ENCODE peak calls at places on chromosomes 1 and 21, in five cellular contexts. One of them, this sample, is unnamed.

GRCh38 chr1:100009458-100009857 is 39.7 kb downstream of the SLC35A3 start:
- DNase-seq in AG04449: peak
- DNase-seq in epithelial cell of esophagus: peak
- DNase-seq in activated CD8-positive, alpha-beta memory T cell treated with anti-CD3 and anti-CD28 coated beads for 4 hours: no peak
- DNase-seq in CD4-positive, CD25-positive, alpha-beta regulatory T cell: no peak
- DNase-seq in this sample: peak

GRCh38 chr1:202107321-202107761 is 15.4 kb upstream of the GPR37L1 start:
- DNase-seq in epithelial cell of esophagus: no peak
- DNase-seq in CD4-positive, CD25-positive, alpha-beta regulatory T cell: no peak
- DNase-seq in activated CD8-positive, alpha-beta memory T cell treated with anti-CD3 and anti-CD28 coated beads for 4 hours: no peak
- DNase-seq in AG04449: no peak
- DNase-seq in this sample: peak

GRCh38 chr1:31760901-31761470 is 3.2 kb downstream of the ADGRB2 start:
- DNase-seq in activated CD8-positive, alpha-beta memory T cell treated with anti-CD3 and anti-CD28 coated beads for 4 hours: peak
- DNase-seq in epithelial cell of esophagus: peak
- DNase-seq in AG04449: no peak
- DNase-seq in CD4-positive, CD25-positive, alpha-beta regulatory T cell: peak
- DNase-seq in this sample: peak

GRCh38 chr1:224065455-224065854 is 48.5 kb upstream of the FBXO28 start:
- DNase-seq in activated CD8-positive, alpha-beta memory T cell treated with anti-CD3 and anti-CD28 coated beads for 4 hours: no peak
- DNase-seq in AG04449: no peak
- DNase-seq in CD4-positive, CD25-positive, alpha-beta regulatory T cell: no peak
- DNase-seq in epithelial cell of esophagus: peak
- DNase-seq in this sample: peak

GRCh38 chr1:159829822-159830455 is 3.3 kb downstream of the SLAMF8 start:
- DNase-seq in epithelial cell of esophagus: no peak
- DNase-seq in activated CD8-positive, alpha-beta memory T cell treated with anti-CD3 and anti-CD28 coated beads for 4 hours: no peak
- DNase-seq in AG04449: no peak
- DNase-seq in CD4-positive, CD25-positive, alpha-beta regulatory T cell: no peak
- DNase-seq in this sample: peak

GRCh38 chr1:176046926-176047325 is 160.2 kb downstream of the COP1 start:
- DNase-seq in AG04449: no peak
- DNase-seq in CD4-positive, CD25-positive, alpha-beta regulatory T cell: no peak
- DNase-seq in activated CD8-positive, alpha-beta memory T cell treated with anti-CD3 and anti-CD28 coated beads for 4 hours: no peak
- DNase-seq in epithelial cell of esophagus: peak
- DNase-seq in this sample: no peak

GRCh38 chr21:26332873-26333272 is 162.3 kb upstream of the APP start:
- DNase-seq in CD4-positive, CD25-positive, alpha-beta regulatory T cell: no peak
- DNase-seq in activated CD8-positive, alpha-beta memory T cell treated with anti-CD3 and anti-CD28 coated beads for 4 hours: no peak
- DNase-seq in epithelial cell of esophagus: peak
- DNase-seq in AG04449: no peak
- DNase-seq in this sample: peak

GRCh38 chr1:244628719-244629299 is 24.1 kb upstream of the DESI2 start:
- DNase-seq in activated CD8-positive, alpha-beta memory T cell treated with anti-CD3 and anti-CD28 coated beads for 4 hours: no peak
- DNase-seq in CD4-positive, CD25-positive, alpha-beta regulatory T cell: no peak
- DNase-seq in AG04449: no peak
- DNase-seq in epithelial cell of esophagus: no peak
- DNase-seq in this sample: no peak

GRCh38 chr1:106831511-106831910 is 225.0 kb upstream of the PRMT6 start:
- DNase-seq in AG04449: no peak
- DNase-seq in activated CD8-positive, alpha-beta memory T cell treated with anti-CD3 and anti-CD28 coated beads for 4 hours: no peak
- DNase-seq in CD4-positive, CD25-positive, alpha-beta regulatory T cell: no peak
- DNase-seq in epithelial cell of esophagus: peak
- DNase-seq in this sample: peak

GRCh38 chr1:219304227-219305226 is 130.8 kb downstream of the LYPLAL1 start:
- DNase-seq in CD4-positive, CD25-positive, alpha-beta regulatory T cell: no peak
- DNase-seq in activated CD8-positive, alpha-beta memory T cell treated with anti-CD3 and anti-CD28 coated beads for 4 hours: no peak
- DNase-seq in AG04449: no peak
- DNase-seq in epithelial cell of esophagus: peak
- DNase-seq in this sample: peak

GRCh38 chr1:115117303-115117702 is 28.0 kb upstream of the TSPAN2 start:
- DNase-seq in epithelial cell of esophagus: peak
- DNase-seq in CD4-positive, CD25-positive, alpha-beta regulatory T cell: no peak
- DNase-seq in activated CD8-positive, alpha-beta memory T cell treated with anti-CD3 and anti-CD28 coated beads for 4 hours: no peak
- DNase-seq in AG04449: no peak
- DNase-seq in this sample: peak

GRCh38 chr1:204846546-204846945 is 24.1 kb upstream of the NFASC start:
- DNase-seq in epithelial cell of esophagus: no peak
- DNase-seq in AG04449: no peak
- DNase-seq in activated CD8-positive, alpha-beta memory T cell treated with anti-CD3 and anti-CD28 coated beads for 4 hours: no peak
- DNase-seq in CD4-positive, CD25-positive, alpha-beta regulatory T cell: no peak
- DNase-seq in this sample: no peak

GRCh38 chr1:224427346-224427745 is 7.3 kb downstream of the WDR26 start:
- DNase-seq in AG04449: peak
- DNase-seq in epithelial cell of esophagus: no peak
- DNase-seq in activated CD8-positive, alpha-beta memory T cell treated with anti-CD3 and anti-CD28 coated beads for 4 hours: no peak
- DNase-seq in CD4-positive, CD25-positive, alpha-beta regulatory T cell: no peak
- DNase-seq in this sample: no peak

GRCh38 chr1:177948336-177948972 is 21.4 kb downstream of the SEC16B start:
- DNase-seq in AG04449: no peak
- DNase-seq in epithelial cell of esophagus: peak
- DNase-seq in activated CD8-positive, alpha-beta memory T cell treated with anti-CD3 and anti-CD28 coated beads for 4 hours: no peak
- DNase-seq in CD4-positive, CD25-positive, alpha-beta regulatory T cell: no peak
- DNase-seq in this sample: peak

GRCh38 chr1:208654241-208654640 is 410.1 kb upstream of the PLXNA2 start:
- DNase-seq in activated CD8-positive, alpha-beta memory T cell treated with anti-CD3 and anti-CD28 coated beads for 4 hours: no peak
- DNase-seq in AG04449: no peak
- DNase-seq in epithelial cell of esophagus: peak
- DNase-seq in CD4-positive, CD25-positive, alpha-beta regulatory T cell: no peak
- DNase-seq in this sample: peak

GRCh38 chr21:45612096-45613019 is 31.2 kb upstream of the PCBP3 start:
- DNase-seq in CD4-positive, CD25-positive, alpha-beta regulatory T cell: no peak
- DNase-seq in epithelial cell of esophagus: no peak
- DNase-seq in AG04449: peak
- DNase-seq in activated CD8-positive, alpha-beta memory T cell treated with anti-CD3 and anti-CD28 coated beads for 4 hours: no peak
- DNase-seq in this sample: peak

GRCh38 chr1:21741206-21741605 is 41.7 kb downstream of the USP48 start:
- DNase-seq in AG04449: no peak
- DNase-seq in activated CD8-positive, alpha-beta memory T cell treated with anti-CD3 and anti-CD28 coated beads for 4 hours: no peak
- DNase-seq in epithelial cell of esophagus: no peak
- DNase-seq in CD4-positive, CD25-positive, alpha-beta regulatory T cell: no peak
- DNase-seq in this sample: no peak

GRCh38 chr1:239274242-239274830 is 112.0 kb upstream of the CHRM3 start:
- DNase-seq in AG04449: no peak
- DNase-seq in activated CD8-positive, alpha-beta memory T cell treated with anti-CD3 and anti-CD28 coated beads for 4 hours: no peak
- DNase-seq in CD4-positive, CD25-positive, alpha-beta regulatory T cell: no peak
- DNase-seq in epithelial cell of esophagus: no peak
- DNase-seq in this sample: no peak

GRCh38 chr1:3170566-3171453 is 101.8 kb downstream of the PRDM16 start:
- DNase-seq in CD4-positive, CD25-positive, alpha-beta regulatory T cell: no peak
- DNase-seq in activated CD8-positive, alpha-beta memory T cell treated with anti-CD3 and anti-CD28 coated beads for 4 hours: no peak
- DNase-seq in AG04449: no peak
- DNase-seq in epithelial cell of esophagus: no peak
- DNase-seq in this sample: peak

GRCh38 chr1:23416964-23417363 is 7.6 kb downstream of the TCEA3 start:
- DNase-seq in activated CD8-positive, alpha-beta memory T cell treated with anti-CD3 and anti-CD28 coated beads for 4 hours: no peak
- DNase-seq in epithelial cell of esophagus: no peak
- DNase-seq in AG04449: no peak
- DNase-seq in CD4-positive, CD25-positive, alpha-beta regulatory T cell: no peak
- DNase-seq in this sample: no peak